ENCODE peak calls at places on chromosome 13, in ten cellular contexts. O, F, Q, B, C, H, U, P, A and N are unnamed samples.

GRCh38 chr13:44967656-44968451 is 21.4 kb downstream of the NUFIP1 start:
- DNase-seq in O (no peak), P (no peak), F (no peak), A (no peak), Q (peak), U (no peak), C (no peak), B (no peak), H (no peak), N (no peak)

GRCh38 chr13:41011382-41011956 is 7.6 kb downstream of the ELF1 start:
- DNase-seq in H (no peak), B (no peak), O (no peak), Q (no peak), P (no peak), F (no peak), U (no peak), C (no peak), A (no peak), N (no peak)

GRCh38 chr13:82800391-82800790 is 1081.9 kb downstream of the SLITRK1 start:
- DNase-seq in B (peak), H (no peak), O (no peak), U (no peak), A (no peak), P (no peak), C (no peak), Q (peak), F (peak), N (no peak)

GRCh38 chr13:114070098-114070799 is 62.2 kb downstream of the RASA3 start:
- DNase-seq in H (peak), F (no peak), A (no peak), P (no peak), O (peak), Q (no peak), U (no peak), B (no peak), C (no peak), N (no peak)

GRCh38 chr13:43389573-43389972 is 366.2 kb downstream of the DNAJC15 start:
- DNase-seq in C (no peak), B (no peak), O (no peak), F (no peak), H (no peak), Q (peak), A (no peak), P (no peak), U (no peak), N (no peak)

GRCh38 chr13:44404261-44405139 is 30.9 kb downstream of the SERP2 start:
- DNase-seq in P (no peak), A (no peak), Q (no peak), B (no peak), H (no peak), C (no peak), F (no peak), U (no peak), O (no peak), N (no peak)

GRCh38 chr13:31997641-31998040 is 33.9 kb upstream of the FRY start:
- DNase-seq in U (no peak), H (no peak), C (no peak), F (no peak), A (no peak), B (no peak), O (no peak), Q (no peak), P (no peak), N (no peak)

GRCh38 chr13:47046706-47047105 is 149.9 kb upstream of the HTR2A start:
- DNase-seq in A (no peak), H (no peak), U (no peak), P (no peak), Q (no peak), C (no peak), B (no peak), O (no peak), F (no peak), N (no peak)

GRCh38 chr13:45473627-45474026 is 8.9 kb downstream of the COG3 start:
- DNase-seq in B (no peak), A (no peak), H (no peak), Q (no peak), U (no peak), P (no peak), C (no peak), O (no peak), F (no peak), N (no peak)

GRCh38 chr13:64847767-64848166 is 2382.4 kb downstream of the PCDH9 start:
- DNase-seq in H (no peak), F (no peak), C (no peak), U (no peak), B (no peak), A (no peak), Q (no peak), O (no peak), P (no peak), N (no peak)

GRCh38 chr13:114124921-114125320 is 7.5 kb downstream of the RASA3 start:
- DNase-seq in U (no peak), A (peak), O (no peak), Q (peak), B (no peak), P (no peak), C (no peak), F (peak), H (no peak), N (no peak)

GRCh38 chr13:68667863-68668262 is 1437.7 kb upstream of the PCDH9 start:
- DNase-seq in A (no peak), H (no peak), P (no peak), O (no peak), F (no peak), B (no peak), U (no peak), Q (no peak), C (no peak), N (no peak)